ENCODE peak calls at places on chromosomes 2 and 18, in ten cellular contexts. One of them, this sample, is unnamed. For H3K36me3, the result is how much of the 10 kb centered on the place peaks cover.

GRCh38 chr2:177908182-177908581 is 164.4 kb downstream of the PDE11A start:
- DNase-seq in spleen: no peak
- DNase-seq in stomach: no peak
- DNase-seq in upper lobe of left lung: no peak
- DNase-seq in tibial nerve: no peak
- DNase-seq in heart left ventricle: no peak
- DNase-seq in thyroid gland: no peak
- DNase-seq in uterus: no peak
- DNase-seq in HepG2: no peak
- DNase-seq in IMR-90: peak
- DNase-seq in this sample: no peak

GRCh38 chr2:143177081-143177786 is 48.0 kb downstream of the ARHGAP15 start:
- DNase-seq in HepG2: no peak
- DNase-seq in stomach: no peak
- DNase-seq in tibial nerve: no peak
- DNase-seq in uterus: no peak
- DNase-seq in spleen: no peak
- DNase-seq in upper lobe of left lung: no peak
- DNase-seq in heart left ventricle: no peak
- DNase-seq in IMR-90: no peak
- DNase-seq in thyroid gland: no peak
- DNase-seq in this sample: no peak

GRCh38 chr2:206154197-206154596 is 5.0 kb downstream of the NDUFS1 start:
- DNase-seq in IMR-90: no peak
- DNase-seq in thyroid gland: no peak
- DNase-seq in stomach: no peak
- DNase-seq in tibial nerve: no peak
- DNase-seq in heart left ventricle: no peak
- DNase-seq in spleen: no peak
- DNase-seq in uterus: no peak
- DNase-seq in HepG2: peak
- DNase-seq in upper lobe of left lung: no peak
- DNase-seq in this sample: no peak

GRCh38 chr2:24919100-24919976 is 699 bp downstream of the ADCY3 start:
- DNase-seq in IMR-90: peak
- DNase-seq in HepG2: no peak
- DNase-seq in tibial nerve: no peak
- DNase-seq in spleen: peak
- DNase-seq in stomach: no peak
- DNase-seq in thyroid gland: peak
- DNase-seq in uterus: no peak
- DNase-seq in heart left ventricle: peak
- DNase-seq in upper lobe of left lung: peak
- DNase-seq in this sample: no peak

GRCh38 chr2:5123597-5124196 is 568.5 kb upstream of the SOX11 start:
- DNase-seq in heart left ventricle: no peak
- DNase-seq in HepG2: no peak
- DNase-seq in tibial nerve: no peak
- DNase-seq in uterus: no peak
- DNase-seq in thyroid gland: no peak
- DNase-seq in upper lobe of left lung: no peak
- DNase-seq in spleen: no peak
- DNase-seq in stomach: no peak
- DNase-seq in IMR-90: no peak
- DNase-seq in this sample: no peak

GRCh38 chr2:215921884-215922283 is 91.5 kb downstream of the MREG start:
- DNase-seq in HepG2: peak
- DNase-seq in upper lobe of left lung: no peak
- DNase-seq in thyroid gland: no peak
- DNase-seq in tibial nerve: no peak
- DNase-seq in uterus: no peak
- DNase-seq in IMR-90: peak
- DNase-seq in heart left ventricle: no peak
- DNase-seq in stomach: peak
- DNase-seq in spleen: no peak
- DNase-seq in this sample: no peak

GRCh38 chr18:23825496-23825895 is 136.2 kb downstream of the LAMA3 start:
- DNase-seq in stomach: no peak
- DNase-seq in HepG2: no peak
- DNase-seq in tibial nerve: no peak
- DNase-seq in upper lobe of left lung: no peak
- DNase-seq in uterus: no peak
- DNase-seq in heart left ventricle: no peak
- DNase-seq in IMR-90: no peak
- DNase-seq in spleen: no peak
- DNase-seq in thyroid gland: no peak
- DNase-seq in this sample: no peak

GRCh38 chr18:50560681-50561629 is 1.1 kb downstream of the MAPK4 start:
- DNase-seq in HepG2: no peak
- DNase-seq in stomach: no peak
- DNase-seq in thyroid gland: peak
- DNase-seq in tibial nerve: no peak
- DNase-seq in uterus: no peak
- DNase-seq in spleen: no peak
- DNase-seq in upper lobe of left lung: peak
- DNase-seq in heart left ventricle: no peak
- DNase-seq in IMR-90: no peak
- DNase-seq in this sample: peak

GRCh38 chr2:65265090-65266045 is 37.7 kb downstream of the ACTR2 start:
- DNase-seq in tibial nerve: no peak
- DNase-seq in heart left ventricle: no peak
- DNase-seq in upper lobe of left lung: no peak
- DNase-seq in thyroid gland: no peak
- DNase-seq in stomach: no peak
- DNase-seq in uterus: peak
- DNase-seq in IMR-90: peak
- DNase-seq in spleen: no peak
- DNase-seq in HepG2: peak
- DNase-seq in this sample: no peak

GRCh38 chr2:177603734-177604133 is 211.2 kb downstream of the AGPS start:
- DNase-seq in upper lobe of left lung: no peak
- DNase-seq in tibial nerve: no peak
- DNase-seq in uterus: no peak
- DNase-seq in heart left ventricle: no peak
- DNase-seq in spleen: no peak
- DNase-seq in HepG2: no peak
- DNase-seq in IMR-90: no peak
- DNase-seq in stomach: no peak
- DNase-seq in thyroid gland: no peak
- DNase-seq in this sample: no peak

GRCh38 chr2:100197643-100198153 is 55.3 kb upstream of the AFF3 start:
- DNase-seq in IMR-90: peak
- DNase-seq in stomach: peak
- DNase-seq in heart left ventricle: peak
- DNase-seq in uterus: peak
- DNase-seq in HepG2: no peak
- DNase-seq in thyroid gland: peak
- DNase-seq in upper lobe of left lung: peak
- DNase-seq in spleen: no peak
- DNase-seq in tibial nerve: peak
- DNase-seq in this sample: no peak

GRCh38 chr2:203683932-203684556 is 22.4 kb upstream of the CD28 start:
- DNase-seq in stomach: no peak
- DNase-seq in upper lobe of left lung: no peak
- DNase-seq in uterus: no peak
- DNase-seq in thyroid gland: no peak
- DNase-seq in heart left ventricle: no peak
- DNase-seq in HepG2: peak
- DNase-seq in spleen: no peak
- DNase-seq in tibial nerve: no peak
- DNase-seq in IMR-90: peak
- DNase-seq in this sample: no peak

GRCh38 chr2:55620123-55620779 is 2.8 kb upstream of the PPP4R3B start:
- DNase-seq in heart left ventricle: no peak
- DNase-seq in tibial nerve: no peak
- DNase-seq in uterus: no peak
- DNase-seq in stomach: no peak
- DNase-seq in upper lobe of left lung: no peak
- DNase-seq in IMR-90: peak
- DNase-seq in HepG2: peak
- DNase-seq in spleen: peak
- DNase-seq in thyroid gland: no peak
- DNase-seq in this sample: no peak

GRCh38 chr18:45889419-45890059 is 64.1 kb downstream of the SIGLEC15 start:
- DNase-seq in upper lobe of left lung: no peak
- DNase-seq in heart left ventricle: no peak
- DNase-seq in HepG2: no peak
- DNase-seq in tibial nerve: no peak
- DNase-seq in thyroid gland: no peak
- DNase-seq in spleen: no peak
- DNase-seq in stomach: no peak
- DNase-seq in IMR-90: no peak
- DNase-seq in uterus: no peak
- DNase-seq in this sample: no peak

GRCh38 chr2:146982393-146982846 is 862.4 kb upstream of the ACVR2A start:
- DNase-seq in HepG2: no peak
- DNase-seq in upper lobe of left lung: no peak
- DNase-seq in spleen: no peak
- DNase-seq in stomach: peak
- DNase-seq in heart left ventricle: no peak
- DNase-seq in tibial nerve: no peak
- DNase-seq in uterus: peak
- DNase-seq in thyroid gland: peak
- DNase-seq in IMR-90: peak
- DNase-seq in this sample: no peak

GRCh38 chr2:73339171-73339678 is 45.9 kb upstream of the EGR4 start:
- DNase-seq in spleen: no peak
- DNase-seq in stomach: no peak
- DNase-seq in IMR-90: no peak
- DNase-seq in HepG2: no peak
- DNase-seq in upper lobe of left lung: no peak
- DNase-seq in uterus: no peak
- DNase-seq in heart left ventricle: no peak
- DNase-seq in tibial nerve: no peak
- DNase-seq in thyroid gland: no peak
- DNase-seq in this sample: no peak

DNA sequence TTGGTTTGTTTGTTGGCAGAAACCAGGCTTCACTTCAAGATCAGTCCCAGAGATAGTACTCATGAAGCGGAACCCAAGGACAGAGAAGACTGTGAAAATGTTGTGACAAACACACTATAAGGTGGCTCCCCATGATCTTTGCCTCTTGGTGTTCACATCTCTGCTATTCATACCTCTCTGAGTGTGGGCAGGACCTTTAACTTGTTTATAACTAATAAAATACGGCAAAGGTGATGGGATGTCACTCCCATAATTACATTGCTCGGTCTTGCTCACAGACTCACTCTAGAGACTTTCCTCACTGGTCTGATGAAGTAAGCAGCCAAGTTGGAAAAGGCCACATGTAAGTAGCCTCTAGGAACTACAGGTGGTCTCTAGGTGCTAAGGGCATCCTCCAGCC is 30.6 kb upstream of the UGP2 start:
- DNase-seq in thyroid gland: no peak
- DNase-seq in uterus: no peak
- DNase-seq in tibial nerve: no peak
- DNase-seq in stomach: no peak
- DNase-seq in HepG2: no peak
- DNase-seq in upper lobe of left lung: no peak
- DNase-seq in spleen: no peak
- DNase-seq in heart left ventricle: no peak
- DNase-seq in IMR-90: no peak
- DNase-seq in this sample: no peak
- TF ChIP-seq POLR2A in thyroid gland: no peak
- TF ChIP-seq POLR2A in uterus: no peak
- TF ChIP-seq POLR2A in tibial nerve: no peak
- TF ChIP-seq POLR2A in stomach: no peak
- TF ChIP-seq POLR2A in HepG2: no peak
- TF ChIP-seq POLR2A in upper lobe of left lung: no peak
- TF ChIP-seq POLR2A in spleen: no peak
- TF ChIP-seq POLR2A in heart left ventricle: no peak
- TF ChIP-seq POLR2A in IMR-90: no peak
- TF ChIP-seq POLR2A in this sample: no peak

DNA sequence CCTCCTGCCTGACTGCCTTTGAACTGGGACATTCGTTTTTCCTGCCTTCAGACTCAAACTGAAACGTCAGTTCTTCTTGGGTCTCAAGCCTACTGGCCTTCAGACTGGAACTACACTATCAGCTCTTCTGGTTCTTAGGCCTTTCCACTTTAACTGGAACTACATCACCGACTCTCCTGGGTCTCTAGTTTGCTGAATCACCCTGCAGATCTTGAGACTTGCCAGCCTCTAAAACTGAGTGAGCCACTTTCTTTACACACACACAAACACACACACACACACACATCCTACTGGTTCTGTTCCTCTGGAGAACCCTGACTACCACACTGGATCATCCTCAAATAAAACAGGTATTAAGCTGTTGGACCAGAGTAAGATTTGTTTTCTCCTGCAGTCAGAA is 46.7 kb upstream of the ATL2 start:
- DNase-seq in heart left ventricle: no peak
- DNase-seq in HepG2: no peak
- DNase-seq in upper lobe of left lung: no peak
- DNase-seq in thyroid gland: no peak
- DNase-seq in spleen: no peak
- DNase-seq in IMR-90: no peak
- DNase-seq in uterus: no peak
- DNase-seq in stomach: no peak
- DNase-seq in tibial nerve: no peak
- DNase-seq in this sample: no peak
- H3K36me3 ChIP-seq in heart left ventricle: under half
- H3K36me3 ChIP-seq in HepG2: under half
- H3K36me3 ChIP-seq in upper lobe of left lung: under half
- H3K36me3 ChIP-seq in thyroid gland: under half
- H3K36me3 ChIP-seq in spleen: under half
- H3K36me3 ChIP-seq in IMR-90: under half
- H3K36me3 ChIP-seq in uterus: under half
- H3K36me3 ChIP-seq in stomach: under half
- H3K36me3 ChIP-seq in tibial nerve: under half
- H3K36me3 ChIP-seq in this sample: under half

DNA sequence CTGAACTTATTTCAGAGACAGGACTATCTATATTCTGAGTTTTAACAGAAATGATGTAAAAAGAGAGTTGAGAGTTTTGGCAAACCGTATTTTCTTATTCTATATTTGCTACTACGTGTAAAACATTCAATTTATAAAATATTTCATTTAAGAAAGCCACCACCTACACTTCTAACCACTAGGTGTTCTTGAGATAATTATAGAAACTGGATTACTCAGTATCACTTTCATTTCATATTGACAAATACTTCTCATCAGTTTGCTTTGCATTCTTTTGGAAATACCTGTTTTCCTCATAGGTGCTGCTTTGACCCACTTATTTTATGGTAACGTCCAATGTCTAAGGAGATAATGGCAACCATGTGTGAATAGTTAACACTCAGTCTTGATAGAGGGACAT is 103.3 kb upstream of the LYPD1 start:
- DNase-seq in uterus: no peak
- DNase-seq in heart left ventricle: no peak
- DNase-seq in spleen: no peak
- DNase-seq in IMR-90: no peak
- DNase-seq in stomach: no peak
- DNase-seq in upper lobe of left lung: no peak
- DNase-seq in HepG2: no peak
- DNase-seq in thyroid gland: no peak
- DNase-seq in tibial nerve: no peak
- DNase-seq in this sample: no peak
- TF ChIP-seq CTCF in uterus: no peak
- TF ChIP-seq CTCF in heart left ventricle: no peak
- TF ChIP-seq CTCF in spleen: no peak
- TF ChIP-seq CTCF in IMR-90: no peak
- TF ChIP-seq CTCF in stomach: no peak
- TF ChIP-seq CTCF in upper lobe of left lung: no peak
- TF ChIP-seq CTCF in HepG2: no peak
- TF ChIP-seq CTCF in thyroid gland: no peak
- TF ChIP-seq CTCF in tibial nerve: no peak
- TF ChIP-seq CTCF in this sample: no peak

GRCh38 chr2:174634130-174635014 is 36.8 kb upstream of the WIPF1 start:
- DNase-seq in thyroid gland: peak
- DNase-seq in spleen: peak
- DNase-seq in upper lobe of left lung: no peak
- DNase-seq in HepG2: no peak
- DNase-seq in uterus: no peak
- DNase-seq in tibial nerve: no peak
- DNase-seq in stomach: no peak
- DNase-seq in IMR-90: peak
- DNase-seq in heart left ventricle: no peak
- DNase-seq in this sample: no peak
- TF ChIP-seq POLR2A in thyroid gland: no peak
- TF ChIP-seq POLR2A in spleen: no peak
- TF ChIP-seq POLR2A in upper lobe of left lung: no peak
- TF ChIP-seq POLR2A in HepG2: no peak
- TF ChIP-seq POLR2A in uterus: no peak
- TF ChIP-seq POLR2A in tibial nerve: no peak
- TF ChIP-seq POLR2A in stomach: no peak
- TF ChIP-seq POLR2A in IMR-90: no peak
- TF ChIP-seq POLR2A in heart left ventricle: no peak
- TF ChIP-seq POLR2A in this sample: no peak